ENCODE peak calls at places on chromosomes 6 and 20, in seven cellular contexts. M is Peyer's patch; R is keratinocyte; H is thyroid gland; F is OCI-LY7; G is astrocyte; W is naive thymus-derived CD4-positive, alpha-beta T cell. T is an unnamed sample. For H3K4me1, the result is how much of the 10 kb centered on the place peaks cover.

GRCh38 chr20:5145365-5146301 is 18.8 kb downstream of the CDS2 start:
- DNase-seq in M (no peak), R (no peak), H (no peak), F (no peak), G (no peak), W (no peak), T (no peak)

GRCh38 chr6:41167173-41167963 is 4.5 kb upstream of the TREM2 start:
- DNase-seq in M (no peak), R (no peak), H (no peak), F (no peak), G (peak), W (no peak), T (peak)

GRCh38 chr6:152099816-152100618 is 292.5 kb downstream of the ESR1 start:
- DNase-seq in M (no peak), R (no peak), H (no peak), F (no peak), G (no peak), W (no peak), T (peak)

GRCh38 chr6:114520976-114521375 is 178.2 kb upstream of the HS3ST5 start:
- DNase-seq in M (no peak), R (no peak), H (no peak), F (no peak), G (no peak), W (no peak), T (no peak)

GRCh38 chr20:62557425-62557824 is 81.6 kb upstream of the GATA5 start:
- DNase-seq in M (no peak), R (no peak), H (no peak), F (no peak), G (no peak), W (no peak), T (no peak)

GRCh38 chr6:31042801-31043200 is 32.5 kb downstream of the MUC22 start:
- DNase-seq in M (peak), R (no peak), H (peak), F (no peak), G (peak), W (peak), T (peak)

GRCh38 chr20:33554914-33555420 is 65.1 kb downstream of the CBFA2T2 start:
- DNase-seq in M (no peak), R (no peak), H (no peak), F (peak), G (peak), W (peak), T (no peak)

GRCh38 chr20:363319-364078 is 16.6 kb downstream of the NRSN2 start:
- DNase-seq in M (no peak), R (no peak), H (no peak), F (peak), G (no peak), W (no peak), T (no peak)

GRCh38 chr20:43102394-43102793 is 87.3 kb downstream of the PTPRT start:
- DNase-seq in M (no peak), R (no peak), H (no peak), F (peak), G (no peak), W (no peak), T (no peak)

GRCh38 chr20:1942486-1943266 is 47.5 kb downstream of the SIRPA start:
- DNase-seq in M (no peak), R (no peak), H (no peak), F (no peak), G (no peak), W (no peak), T (no peak)

GRCh38 chr6:45420083-45420908 is 42.6 kb upstream of the SUPT3H start:
- DNase-seq in M (peak), R (no peak), H (no peak), F (no peak), G (peak), W (peak), T (no peak)

GRCh38 chr20:2692886-2693285 is 306 bp downstream of the EBF4 start:
- DNase-seq in M (peak), R (no peak), H (no peak), F (peak), G (no peak), W (peak), T (no peak)

GRCh38 chr20:17320456-17320855 is 93.6 kb downstream of the PCSK2 start:
- DNase-seq in M (no peak), R (no peak), H (no peak), F (no peak), G (no peak), W (no peak), T (no peak)

GRCh38 chr6:137738197-137738596 is 128.9 kb upstream of the TNFAIP3 start:
- DNase-seq in M (no peak), R (peak), H (no peak), F (no peak), G (peak), W (no peak), T (no peak)

GRCh38 chr20:14963262-14963663 is 625.9 kb upstream of the FLRT3 start:
- DNase-seq in M (no peak), R (peak), H (no peak), F (no peak), G (peak), W (no peak), T (no peak)

GRCh38 chr6:170438402-170438753 is 114.7 kb downstream of the PSMB1 start:
- DNase-seq in M (peak), R (peak), H (peak), F (peak), G (peak), W (no peak), T (peak)

GRCh38 chr6:52407467-52407866 is 12.7 kb upstream of the EFHC1 start:
- DNase-seq in M (no peak), R (no peak), H (no peak), F (peak), G (peak), W (peak), T (no peak)

GRCh38 chr6:87029711-87030314 is 65.1 kb downstream of the CGA start:
- DNase-seq in M (no peak), R (peak), H (no peak), F (peak), G (peak), W (no peak), T (no peak)

GRCh38 chr20:60097285-60097684 is 139.1 kb downstream of the CDH26 start:
- DNase-seq in M (no peak), R (no peak), H (no peak), F (no peak), G (no peak), W (no peak), T (no peak)

GRCh38 chr20:35698298-35699126 is 640 bp downstream of the NFS1 start:
- DNase-seq in M (no peak), R (no peak), H (no peak), F (peak), G (no peak), W (no peak), T (peak)

GRCh38 chr6:156949376-156949775 is 172.2 kb downstream of the ARID1B start:
- DNase-seq in M (no peak), R (peak), H (no peak), F (no peak), G (peak), W (no peak), T (peak)

GRCh38 chr6:154414021-154414813 is 57.6 kb upstream of the IPCEF1 start:
- DNase-seq in M (no peak), R (no peak), H (no peak), F (no peak), G (peak), W (no peak), T (no peak)

GRCh38 chr20:20217626-20218025 is 150.3 kb upstream of the INSM1 start:
- DNase-seq in M (no peak), R (no peak), H (no peak), F (no peak), G (no peak), W (no peak), T (no peak)

GRCh38 chr20:56634307-56634706 is 5.2 kb downstream of the TFAP2C start:
- DNase-seq in M (no peak), R (no peak), H (no peak), F (no peak), G (no peak), W (no peak), T (no peak)

GRCh38 chr6:13431861-13432465 is 55.4 kb downstream of the GFOD1 start:
- DNase-seq in M (no peak), R (no peak), H (no peak), F (no peak), G (peak), W (no peak), T (no peak)

GRCh38 chr20:19973920-19974620 is 43.1 kb upstream of the NAA20 start:
- DNase-seq in M (peak), R (no peak), H (peak), F (no peak), G (peak), W (no peak), T (peak)

GRCh38 chr6:30752164-30752927 is 8.0 kb upstream of the IER3 start:
- DNase-seq in M (peak), R (peak), H (peak), F (no peak), G (peak), W (no peak), T (peak)

GRCh38 chr6:42316390-42316970 is 98.8 kb upstream of the MRPS10 start:
- DNase-seq in M (peak), R (no peak), H (no peak), F (no peak), G (peak), W (no peak), T (peak)

GRCh38 chr6:157989541-157990289 is 8.1 kb downstream of the SYNJ2 start:
- DNase-seq in M (peak), R (no peak), H (peak), F (no peak), G (peak), W (no peak), T (no peak)

GRCh38 chr20:3732327-3733118 is at the start of gene HSPA12B:
- DNase-seq in M (no peak), R (no peak), H (no peak), F (no peak), G (no peak), W (no peak), T (no peak)

GRCh38 chr20:46128310-46129151 is 10.4 kb downstream of the CD40 start:
- DNase-seq in M (no peak), R (no peak), H (peak), F (peak), G (no peak), W (no peak), T (no peak)

GRCh38 chr6:128711149-128711548 is 171.8 kb upstream of the LAMA2 start:
- DNase-seq in M (no peak), R (no peak), H (no peak), F (no peak), G (no peak), W (no peak), T (no peak)

GRCh38 chr6:87909849-87910248 is 137.8 kb upstream of the SPACA1 start:
- DNase-seq in M (no peak), R (peak), H (no peak), F (no peak), G (peak), W (no peak), T (no peak)

GRCh38 chr6:116528800-116529199 is 16.7 kb downstream of the TRAPPC3L start:
- DNase-seq in M (no peak), R (no peak), H (no peak), F (no peak), G (peak), W (no peak), T (no peak)

GRCh38 chr6:3820563-3820962 is 28.6 kb upstream of the FAM50B start:
- DNase-seq in M (no peak), R (no peak), H (no peak), F (no peak), G (no peak), W (no peak), T (no peak)

GRCh38 chr6:14924126-14925024 is 321.5 kb upstream of the JARID2 start:
- DNase-seq in M (no peak), R (no peak), H (no peak), F (no peak), G (no peak), W (no peak), T (no peak)

GRCh38 chr6:24357336-24358218 is at the start of gene DCDC2:
- DNase-seq in M (peak), R (no peak), H (peak), F (no peak), G (peak), W (peak), T (peak)

GRCh38 chr6:166624275-166624674 is 2.8 kb downstream of the RPS6KA2 start:
- DNase-seq in M (no peak), R (no peak), H (peak), F (peak), G (peak), W (no peak), T (peak)
- H3K4me3 ChIP-seq in M (no peak), R (no peak), H (no peak), F (no peak), G (no peak), W (no peak), T (no peak)

DNA sequence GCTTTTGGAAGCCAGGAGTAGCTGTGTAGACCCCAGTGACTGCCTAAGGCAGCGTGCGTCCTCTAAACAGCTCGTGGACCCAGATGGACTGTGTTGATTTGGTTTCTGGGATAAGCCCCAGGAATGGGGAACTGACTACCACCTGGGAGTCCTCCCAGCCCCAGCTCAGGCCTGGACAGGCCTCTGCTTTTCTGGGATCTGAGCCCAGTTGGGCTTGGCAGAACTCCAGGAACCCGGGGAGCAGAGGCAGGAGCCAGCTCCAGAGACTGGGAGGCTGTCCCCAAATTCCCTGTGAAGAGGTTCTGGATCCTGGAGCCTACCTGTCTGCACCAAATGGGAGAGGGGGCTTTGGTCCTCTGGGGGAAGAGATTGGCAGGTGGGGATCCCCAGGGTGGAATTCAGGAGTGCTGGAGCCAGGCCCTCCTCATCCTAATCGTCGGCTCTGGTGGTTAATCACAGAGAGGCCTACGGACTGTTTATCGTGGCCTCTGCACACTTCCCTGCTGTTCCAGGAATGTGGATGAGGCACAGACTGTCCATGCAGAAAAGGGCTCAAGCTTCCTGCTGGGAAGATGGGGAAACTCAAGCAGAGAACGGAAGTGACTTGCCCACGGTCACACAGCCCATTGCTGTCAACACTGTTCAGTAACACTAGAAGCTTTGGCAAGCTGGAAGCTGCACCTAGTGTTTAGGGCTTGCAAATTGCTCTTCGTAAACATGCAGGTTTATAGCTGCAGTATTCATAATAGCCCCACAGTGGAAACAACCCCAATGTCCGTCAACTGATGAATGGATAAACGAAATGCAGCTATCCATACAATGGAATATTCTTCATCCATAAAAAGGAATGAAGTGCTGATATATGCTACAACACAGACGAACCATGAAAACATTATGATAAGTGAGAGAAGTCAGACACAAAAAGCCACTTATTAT is 100.6 kb downstream of the KCNB1 start:
- DNase-seq in M (peak), R (peak), H (peak), F (no peak), G (peak), W (no peak), T (peak)
- H3K4me1 ChIP-seq in M (under half), R (under half), H (under half), F (under half), G (under half), W (under half), T (under half)

DNA sequence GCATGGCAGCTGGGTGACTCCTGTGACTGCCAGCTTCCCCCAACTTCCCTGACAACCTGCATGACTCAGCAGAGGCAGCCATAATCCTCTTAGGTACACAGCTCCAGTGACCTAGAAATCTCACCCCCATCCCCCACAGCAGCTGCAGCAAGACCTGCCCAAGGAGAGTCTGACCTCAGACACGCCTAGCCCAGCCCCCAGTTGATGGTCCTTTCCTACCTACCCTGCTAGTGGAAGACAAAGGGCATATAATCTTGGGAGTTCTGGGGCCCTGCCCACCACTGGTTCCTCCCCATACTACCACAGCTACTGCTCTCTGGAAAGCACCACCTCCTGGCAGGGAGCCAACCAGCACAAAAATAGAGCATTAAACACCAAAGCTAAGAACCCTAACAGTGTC is 90.2 kb downstream of the F13A1 start:
- DNase-seq in M (peak), R (no peak), H (peak), F (peak), G (no peak), W (no peak), T (no peak)
- H3K4me3 ChIP-seq in M (no peak), R (no peak), H (no peak), F (peak), G (no peak), W (no peak), T (no peak)

GRCh38 chr6:7557652-7558051 is 16.2 kb downstream of the DSP start:
- DNase-seq in M (no peak), R (no peak), H (no peak), F (no peak), G (no peak), W (no peak), T (no peak)
- H3K4me1 ChIP-seq in M (under half), R (under half), H (under half), F (under half), G (under half), W (under half), T (under half)

GRCh38 chr6:53529324-53530036 is 15.4 kb downstream of the GCLC start:
- DNase-seq in M (no peak), R (no peak), H (no peak), F (no peak), G (no peak), W (no peak), T (no peak)

GRCh38 chr6:53530346-53530745 is 14.6 kb downstream of the GCLC start:
- DNase-seq in M (no peak), R (no peak), H (no peak), F (no peak), G (peak), W (no peak), T (no peak)

GRCh38 chr6:53526000-53526399 is 18.9 kb downstream of the GCLC start:
- DNase-seq in M (no peak), R (no peak), H (no peak), F (no peak), G (no peak), W (no peak), T (no peak)

GRCh38 chr6:53527249-53527765 is 17.6 kb downstream of the GCLC start:
- DNase-seq in M (no peak), R (no peak), H (no peak), F (no peak), G (no peak), W (no peak), T (no peak)

GRCh38 chr6:53528107-53528506 is 16.8 kb downstream of the GCLC start:
- DNase-seq in M (no peak), R (no peak), H (no peak), F (no peak), G (no peak), W (no peak), T (no peak)
- H3K4me3 ChIP-seq in M (no peak), R (no peak), H (no peak), F (no peak), G (no peak), W (no peak), T (no peak)

GRCh38 chr20:50301712-50302111 is 111.1 kb downstream of the CEBPB start:
- DNase-seq in M (no peak), R (no peak), H (no peak), F (no peak), G (no peak), W (no peak), T (no peak)
- H3K4me1 ChIP-seq in M (under half), R (under half), H (half or more), F (under half), G (under half), W (under half), T (under half)

GRCh38 chr6:135358907-135359459 is 138.6 kb downstream of the AHI1 start:
- DNase-seq in M (no peak), R (no peak), H (no peak), F (no peak), G (peak), W (no peak), T (no peak)
- H3K4me3 ChIP-seq in M (no peak), R (no peak), H (no peak), F (no peak), G (peak), W (no peak), T (no peak)

GRCh38 chr6:44235269-44235668 is 11.6 kb upstream of the HSP90AB1 start:
- DNase-seq in M (no peak), R (no peak), H (no peak), F (no peak), G (no peak), W (no peak), T (no peak)

GRCh38 chr6:44232676-44233559 is 9.5 kb downstream of the SLC29A1 start:
- DNase-seq in M (no peak), R (no peak), H (no peak), F (no peak), G (no peak), W (no peak), T (no peak)

GRCh38 chr6:44233560-44234100 is 10.2 kb downstream of the SLC29A1 start:
- DNase-seq in M (no peak), R (no peak), H (no peak), F (no peak), G (no peak), W (no peak), T (no peak)

GRCh38 chr6:44235891-44236516 is 10.9 kb upstream of the HSP90AB1 start:
- DNase-seq in M (no peak), R (no peak), H (no peak), F (no peak), G (no peak), W (no peak), T (no peak)

DNA sequence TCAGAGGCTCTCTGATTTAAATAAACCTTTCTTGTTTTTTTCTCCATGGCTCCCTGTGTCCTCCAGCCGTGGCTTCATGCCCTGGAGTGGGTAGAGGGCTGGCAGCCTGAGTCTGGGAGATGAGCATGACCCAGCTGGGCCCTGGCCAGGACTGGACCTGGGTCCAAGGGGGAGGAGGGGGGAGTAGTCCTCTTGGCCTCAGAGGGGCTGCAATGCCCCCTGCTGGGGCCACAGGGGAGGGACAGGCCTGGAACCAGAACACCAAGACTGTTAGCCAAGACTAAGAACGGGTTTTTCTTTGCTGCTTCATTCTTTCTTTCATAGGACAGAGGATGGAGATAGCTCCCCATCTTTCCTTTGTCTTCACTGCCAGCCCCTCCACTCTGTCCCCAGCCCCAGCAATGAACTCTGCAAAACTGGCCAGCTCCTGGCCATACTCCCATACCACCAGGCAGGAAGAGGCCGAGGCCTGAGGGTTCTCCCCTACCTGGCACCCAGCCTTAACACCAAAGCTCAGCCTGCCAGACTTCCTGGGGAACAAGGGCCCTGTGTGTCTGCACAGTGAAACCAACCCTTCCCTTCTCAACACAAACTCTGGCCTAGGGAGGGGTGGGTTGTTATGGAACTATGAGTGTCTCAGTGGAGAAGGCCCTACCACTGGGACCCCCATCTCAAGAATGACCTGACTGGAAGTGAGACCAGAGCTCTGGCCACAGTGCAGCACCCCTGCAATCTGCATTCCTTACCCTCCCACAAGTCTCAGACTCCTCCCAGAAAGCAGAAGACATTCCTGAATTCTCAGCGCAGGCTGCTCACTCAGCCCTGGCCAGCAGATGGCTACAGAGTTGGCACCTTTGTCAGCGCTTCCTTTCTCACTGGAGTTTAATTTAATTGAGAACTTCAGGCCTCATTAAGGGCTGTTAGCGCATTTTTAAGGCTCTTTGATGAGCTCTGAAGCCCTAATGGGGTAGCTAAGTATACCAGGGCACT is 11.0 kb downstream of the SLC29A1 start:
- DNase-seq in M (peak), R (no peak), H (peak), F (peak), G (peak), W (no peak), T (no peak)
- H3K4me1 ChIP-seq in M (under half), R (under half), H (under half), F (under half), G (under half), W (under half), T (under half)

T was measured in lung.